ENCODE peak calls at places on chromosomes 5 and 9, in nine cellular contexts. K is AG08395; U is fibroblast of mammary gland; G is iris pigment epithelial cell; S is brain microvascular endothelial cell; N is T-helper 2 cell; O is kidney tubule cell; R is right atrium auricular region; J is central memory CD8-positive, alpha-beta T cell. P is an unnamed sample.

GRCh38 chr5:34716986-34717385 is 60.9 kb downstream of the RAI14 start:
- DNase-seq in K (no peak), U (peak), G (peak), S (no peak), N (no peak), O (no peak), R (no peak), J (no peak), P (no peak)

GRCh38 chr5:122187426-122187825 is 58.1 kb downstream of the ZNF474 start:
- DNase-seq in K (no peak), U (no peak), G (peak), S (peak), N (no peak), O (no peak), R (no peak), J (no peak), P (no peak)

GRCh38 chr5:170266570-170267379 is 30.8 kb downstream of the LCP2 start:
- DNase-seq in K (no peak), U (no peak), G (no peak), S (no peak), N (peak), O (no peak), R (no peak), J (no peak), P (no peak)

GRCh38 chr5:68024426-68024825 is 191.1 kb upstream of the PIK3R1 start:
- DNase-seq in K (no peak), U (no peak), G (no peak), S (no peak), N (no peak), O (no peak), R (no peak), J (no peak), P (no peak)

GRCh38 chr9:96031366-96031824 is 155.9 kb downstream of the ERCC6L2 start:
- DNase-seq in K (no peak), U (no peak), G (no peak), S (no peak), N (no peak), O (no peak), R (peak), J (no peak), P (no peak)

GRCh38 chr5:145500712-145501111 is 334.4 kb downstream of the PRELID2 start:
- DNase-seq in K (no peak), U (no peak), G (no peak), S (no peak), N (no peak), O (peak), R (no peak), J (no peak), P (no peak)

GRCh38 chr9:86867658-86868313 is 79.5 kb downstream of the GAS1 start:
- DNase-seq in K (no peak), U (no peak), G (no peak), S (no peak), N (no peak), O (peak), R (no peak), J (no peak), P (no peak)

GRCh38 chr9:124260769-124261603 is 3.2 kb downstream of the NEK6 start:
- DNase-seq in K (peak), U (peak), G (peak), S (no peak), N (no peak), O (peak), R (no peak), J (no peak), P (no peak)

GRCh38 chr9:33437235-33437634 is 10.2 kb downstream of the AQP3 start:
- DNase-seq in K (no peak), U (no peak), G (no peak), S (no peak), N (no peak), O (no peak), R (no peak), J (no peak), P (no peak)

GRCh38 chr5:64206653-64207052 is 41.0 kb downstream of the RNF180 start:
- DNase-seq in K (no peak), U (no peak), G (no peak), S (no peak), N (no peak), O (no peak), R (no peak), J (no peak), P (no peak)

GRCh38 chr5:143713331-143714032 is 98.5 kb upstream of the HMHB1 start:
- DNase-seq in K (peak), U (peak), G (peak), S (no peak), N (no peak), O (no peak), R (no peak), J (no peak), P (no peak)

GRCh38 chr5:36878421-36879088 is 2.0 kb downstream of the NIPBL start:
- DNase-seq in K (peak), U (peak), G (peak), S (no peak), N (no peak), O (peak), R (no peak), J (no peak), P (no peak)

GRCh38 chr5:178202541-178202940 is 1.8 kb upstream of the HNRNPAB start:
- DNase-seq in K (no peak), U (no peak), G (no peak), S (no peak), N (no peak), O (no peak), R (no peak), J (no peak), P (no peak)

GRCh38 chr9:121807069-121807917 is 155.9 kb downstream of the DAB2IP start:
- DNase-seq in K (no peak), U (no peak), G (no peak), S (no peak), N (no peak), O (no peak), R (no peak), J (no peak), P (no peak)

GRCh38 chr5:78638423-78638822 is 10.1 kb downstream of the LHFPL2 start:
- DNase-seq in K (peak), U (peak), G (peak), S (peak), N (no peak), O (peak), R (peak), J (no peak), P (no peak)

GRCh38 chr5:123304777-123305316 is 118.4 kb downstream of the CEP120 start:
- DNase-seq in K (no peak), U (no peak), G (no peak), S (no peak), N (no peak), O (no peak), R (no peak), J (no peak), P (no peak)

GRCh38 chr9:116951588-116952433 is 264.7 kb downstream of the TRIM32 start:
- DNase-seq in K (peak), U (peak), G (peak), S (peak), N (no peak), O (peak), R (no peak), J (no peak), P (no peak)